ENCODE peak calls at places on chromosomes 7 and 10, in seven cellular contexts. U, N, Z, S, J, C and G are unnamed samples.

GRCh38 chr10:69004821-69005220 is 16.2 kb downstream of the KIFBP start:
- DNase-seq in U (no peak), Z (peak; percentile 82), N (peak; percentile 59), S (no peak), C (peak; percentile 18), J (peak; percentile 18), G (no peak)

GRCh38 chr10:514137-514671 is 175.3 kb downstream of the DIP2C start:
- DNase-seq in N (no peak), Z (no peak), J (no peak), U (no peak), S (no peak), C (no peak), G (no peak)

GRCh38 chr7:131619336-131620305 is 63.2 kb upstream of the PODXL start:
- DNase-seq in C (no peak), U (no peak), Z (no peak), S (no peak), J (no peak), N (no peak), G (no peak)

GRCh38 chr10:122102867-122103525 is 114.0 kb downstream of the TACC2 start:
- DNase-seq in S (no peak), N (no peak), Z (peak; percentile 54), C (no peak), U (no peak), J (no peak), G (no peak)

GRCh38 chr7:84049034-84049433 is 145.6 kb downstream of the SEMA3A start:
- DNase-seq in S (no peak), C (no peak), J (no peak), Z (no peak), U (no peak), N (no peak), G (no peak)

GRCh38 chr7:2938514-2939192 is 94.5 kb upstream of the GNA12 start:
- DNase-seq in J (no peak), N (no peak), S (no peak), C (no peak), Z (no peak), U (no peak), G (no peak)

GRCh38 chr10:12844796-12845524 is 156.6 kb downstream of the CCDC3 start:
- DNase-seq in J (peak; percentile 8), C (no peak), Z (peak; percentile 92), S (no peak), N (peak; percentile 4), U (no peak), G (peak; percentile 34)

GRCh38 chr10:13629116-13629515 is 42.4 kb downstream of the PRPF18 start:
- DNase-seq in J (no peak), U (no peak), C (no peak), N (no peak), S (no peak), Z (peak; percentile 74), G (no peak)

GRCh38 chr10:79274279-79275104 is 72.8 kb upstream of the PPIF start:
- DNase-seq in Z (no peak), N (no peak), C (no peak), U (no peak), J (no peak), S (no peak), G (no peak)

GRCh38 chr10:132696728-132697567 is 89.0 kb downstream of the NKX6-2 start:
- DNase-seq in J (no peak), N (no peak), Z (no peak), S (no peak), U (no peak), C (no peak), G (no peak)